ENCODE peak calls at places on chromosomes 1 and 21, in five cellular contexts. W is dorsolateral prefrontal cortex, X is AG09309, P is progenitor cell of endocrine pancreas, L is A549. Y is an unnamed sample.

GRCh38 chr1:200306954-200307754 is 102.7 kb downstream of the ZNF281 start:
- DNase-seq in W (no peak), X (no peak), P (no peak), L (peak), Y (no peak)

GRCh38 chr21:18760247-18760646 is 356.7 kb upstream of the TMPRSS15 start:
- DNase-seq in W (no peak), X (no peak), P (no peak), L (no peak), Y (no peak)

GRCh38 chr1:21568006-21568746 is 59.0 kb downstream of the ALPL start:
- DNase-seq in W (no peak), X (no peak), P (no peak), L (no peak), Y (no peak)

GRCh38 chr1:215567491-215568286 is 585 bp downstream of the KCTD3 start:
- DNase-seq in W (peak), X (no peak), P (peak), L (peak), Y (peak)

GRCh38 chr1:161119017-161119378 is 1.1 kb downstream of the NIT1 start:
- DNase-seq in W (no peak), X (no peak), P (no peak), L (no peak), Y (no peak)

GRCh38 chr1:212650228-212650627 is 41.7 kb downstream of the ATF3 start:
- DNase-seq in W (no peak), X (no peak), P (no peak), L (no peak), Y (no peak)

GRCh38 chr1:151992345-151993083 is 1.1 kb downstream of the S100A10 start:
- DNase-seq in W (no peak), X (peak), P (no peak), L (peak), Y (peak)

GRCh38 chr1:79899914-79900313 is 893.4 kb upstream of the ADGRL4 start:
- DNase-seq in W (no peak), X (peak), P (no peak), L (no peak), Y (no peak)

GRCh38 chr1:81430955-81431646 is 369.6 kb upstream of the ADGRL2 start:
- DNase-seq in W (no peak), X (no peak), P (no peak), L (no peak), Y (no peak)

GRCh38 chr1:93753766-93754763 is 72.4 kb upstream of the BCAR3 start:
- DNase-seq in W (no peak), X (peak), P (no peak), L (peak), Y (no peak)

GRCh38 chr1:218658899-218659298 is 313.8 kb downstream of the TGFB2 start:
- DNase-seq in W (no peak), X (no peak), P (no peak), L (peak), Y (no peak)

GRCh38 chr1:18413906-18414305 is 66.8 kb upstream of the KLHDC7A start:
- DNase-seq in W (no peak), X (no peak), P (no peak), L (no peak), Y (no peak)

GRCh38 chr1:55827350-55827749 is 612.2 kb upstream of the USP24 start:
- DNase-seq in W (no peak), X (peak), P (no peak), L (no peak), Y (no peak)

GRCh38 chr1:210252621-210253041 is 20.0 kb downstream of the SERTAD4 start:
- DNase-seq in W (no peak), X (no peak), P (no peak), L (no peak), Y (peak)

GRCh38 chr1:94812985-94813384 is 7.2 kb upstream of the SLC44A3 start:
- DNase-seq in W (no peak), X (no peak), P (no peak), L (no peak), Y (no peak)

GRCh38 chr1:241992734-241993133 is 6.2 kb downstream of the MAP1LC3C start:
- DNase-seq in W (no peak), X (no peak), P (no peak), L (no peak), Y (no peak)

GRCh38 chr21:14753069-14753465 is 207.0 kb upstream of the SAMSN1 start:
- DNase-seq in W (no peak), X (no peak), P (no peak), L (no peak), Y (no peak)

GRCh38 chr21:14751011-14751410 is 204.9 kb upstream of the SAMSN1 start:
- DNase-seq in W (no peak), X (no peak), P (no peak), L (no peak), Y (no peak)

GRCh38 chr21:14750041-14750440 is 203.9 kb upstream of the SAMSN1 start:
- DNase-seq in W (no peak), X (no peak), P (no peak), L (no peak), Y (no peak)

GRCh38 chr21:14752006-14752909 is 206.1 kb upstream of the SAMSN1 start:
- DNase-seq in W (no peak), X (no peak), P (no peak), L (no peak), Y (no peak)

GRCh38 chr21:14751602-14752001 is 205.5 kb upstream of the SAMSN1 start:
- DNase-seq in W (no peak), X (no peak), P (no peak), L (no peak), Y (no peak)
- TF ChIP-seq CTCF in W (no peak), X (no peak), P (no peak), L (no peak), Y (no peak)

DNA sequence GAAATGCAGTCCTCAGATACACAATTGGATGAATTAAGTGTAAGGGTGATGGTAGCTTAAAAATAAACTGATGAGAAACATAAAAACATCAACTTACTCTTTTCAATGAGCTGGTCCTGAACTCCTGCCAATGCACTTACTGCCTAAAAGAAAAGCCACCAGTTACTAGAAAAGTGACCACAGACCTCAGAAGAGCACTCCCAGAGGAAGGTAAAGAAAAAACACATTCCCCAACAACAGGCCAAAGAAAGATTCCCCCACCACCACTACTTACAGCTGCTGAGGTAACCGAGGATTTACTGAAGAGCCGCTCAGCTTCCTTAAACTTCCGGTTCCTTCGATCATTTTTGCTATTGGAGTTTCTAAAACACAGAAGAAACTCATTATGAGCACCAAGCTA is 5.4 kb downstream of the MEAF6 start:
- DNase-seq in W (no peak), X (no peak), P (no peak), L (no peak), Y (no peak)
- TF ChIP-seq CTCF in W (no peak), X (peak), P (peak), L (peak), Y (no peak)

GRCh38 chr1:183470147-183470960 is 1.9 kb upstream of the SMG7 start:
- DNase-seq in W (peak), X (peak), P (peak), L (peak), Y (peak)
- TF ChIP-seq CTCF in W (peak), X (peak), P (peak), L (peak), Y (peak)

DNA sequence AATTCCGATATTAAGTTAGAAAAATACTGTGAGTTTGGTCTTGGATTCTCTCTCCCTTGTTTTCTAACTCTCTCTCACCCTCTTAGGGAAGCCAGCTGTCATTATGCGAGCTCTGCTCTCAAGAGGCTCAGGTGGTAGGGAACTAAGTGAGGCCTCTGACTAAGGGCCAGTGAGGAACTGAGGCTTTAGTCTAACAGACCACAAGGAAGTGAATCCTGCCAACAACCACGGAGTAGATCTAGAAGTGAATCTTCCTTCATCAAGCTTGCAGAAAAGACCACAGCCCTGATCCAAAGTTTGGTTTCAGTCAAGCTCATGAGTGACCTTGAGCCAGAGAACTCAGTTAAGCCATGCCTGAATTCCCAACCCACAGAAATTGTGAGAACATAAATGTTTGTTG is 180.1 kb upstream of the PRMT6 start:
- DNase-seq in W (no peak), X (no peak), P (no peak), L (no peak), Y (no peak)
- TF ChIP-seq CTCF in W (no peak), X (no peak), P (no peak), L (no peak), Y (no peak)